ENCODE peak calls at places on chromosome 9, in five cellular contexts. I, N, G, O and K are unnamed samples.

GRCh38 chr9:4569101-4569500 is 78.8 kb downstream of the SLC1A1 start:
- DNase-seq in I (no peak), N (no peak), G (no peak), O (no peak), K (no peak)

GRCh38 chr9:108569624-108570023 is 286.2 kb downstream of the ACTL7B start:
- DNase-seq in I (no peak), N (peak; percentile 44), G (no peak), O (no peak), K (peak; percentile 100)

GRCh38 chr9:89453452-89453851 is 44.5 kb downstream of the SEMA4D start:
- DNase-seq in I (no peak), N (no peak), G (no peak), O (no peak), K (no peak)

GRCh38 chr9:136487672-136488071 is 4.8 kb upstream of the SEC16A start:
- DNase-seq in I (no peak), N (no peak), G (no peak), O (no peak), K (no peak)

GRCh38 chr9:79164396-79164795 is 407.4 kb upstream of the TLE4 start:
- DNase-seq in I (no peak), N (no peak), G (no peak), O (no peak), K (peak; percentile 6)

GRCh38 chr9:90641868-90642558 is 611 bp downstream of the DIRAS2 start:
- DNase-seq in I (no peak), N (no peak), G (no peak), O (no peak), K (no peak)

GRCh38 chr9:84343111-84343521 is 2.6 kb upstream of the SLC28A3 start:
- DNase-seq in I (no peak), N (peak; percentile 33), G (no peak), O (no peak), K (peak; percentile 69)

GRCh38 chr9:107158321-107158720 is 124.8 kb upstream of the RAD23B start:
- DNase-seq in I (peak; percentile 40), N (peak; percentile 40), G (no peak), O (peak; percentile 47), K (peak; percentile 50)

GRCh38 chr9:31870276-31870675 is 514.2 kb upstream of the ACO1 start:
- DNase-seq in I (no peak), N (no peak), G (no peak), O (no peak), K (no peak)

GRCh38 chr9:97934321-97935115 is 3.5 kb downstream of the HEMGN start:
- DNase-seq in I (no peak), N (no peak), G (no peak), O (no peak), K (no peak)

GRCh38 chr9:73667749-73668148 is 516.1 kb downstream of the ANXA1 start:
- DNase-seq in I (peak; percentile 8), N (no peak), G (no peak), O (peak; percentile 4), K (no peak)

GRCh38 chr9:19634881-19635280 is 154.0 kb downstream of the SLC24A2 start:
- DNase-seq in I (no peak), N (no peak), G (no peak), O (no peak), K (no peak)

GRCh38 chr9:136854842-136855460 is 2.8 kb downstream of the MAMDC4 start:
- DNase-seq in I (no peak), N (no peak), G (peak; percentile 13), O (no peak), K (no peak)

GRCh38 chr9:13033959-13034695 is 245.4 kb downstream of the MPDZ start:
- DNase-seq in I (peak; percentile 71), N (peak; percentile 45), G (peak; percentile 45), O (peak; percentile 40), K (peak; percentile 47)

GRCh38 chr9:127083598-127083997 is 38.8 kb downstream of the ANGPTL2 start:
- DNase-seq in I (no peak), N (no peak), G (no peak), O (no peak), K (no peak)